ENCODE peak calls at places on chromosomes 12 and 14, in six cellular contexts. X is mucosa of descending colon; E is IMR-90; A is CD8-positive, alpha-beta memory T cell; T is body of pancreas; M is uterus. C is an unnamed sample.

GRCh38 chr12:65501093-65501621 is 222.7 kb downstream of the MSRB3 start:
- DNase-seq in A (no peak), M (no peak), E (no peak), T (peak; percentile 48), X (no peak), C (no peak)

GRCh38 chr12:59030415-59030814 is 110.1 kb upstream of the LRIG3 start:
- DNase-seq in A (no peak), X (peak; percentile 73), M (no peak), E (no peak), T (peak; percentile 88), C (no peak)

GRCh38 chr12:126537961-126538530 is 1472.8 kb downstream of the AACS start:
- DNase-seq in M (no peak), T (no peak), E (no peak), A (no peak), X (no peak), C (no peak)

GRCh38 chr14:104147346-104148125 is 9.1 kb downstream of the KIF26A start:
- DNase-seq in M (no peak), T (no peak), A (no peak), E (no peak), X (peak; percentile 39), C (no peak)

GRCh38 chr12:117143008-117143532 is 43.9 kb upstream of the TESC start:
- DNase-seq in X (no peak), T (peak; percentile 59), M (no peak), A (no peak), E (peak; percentile 83), C (no peak)

GRCh38 chr12:49389092-49389703 is 21.9 kb downstream of the SPATS2 start:
- DNase-seq in T (peak; percentile 19), X (peak; percentile 59), E (no peak), A (peak; percentile 50), M (no peak), C (peak; percentile 79)

GRCh38 chr14:68779761-68780323 is 13.0 kb downstream of the ZFP36L1 start:
- DNase-seq in E (peak; percentile 91), A (peak; percentile 66), X (no peak), M (peak; percentile 81), T (peak; percentile 9), C (no peak)

GRCh38 chr14:54000341-54000811 is 43.8 kb upstream of the BMP4 start:
- DNase-seq in X (no peak), M (no peak), A (no peak), T (no peak), E (peak; percentile 53), C (no peak)

GRCh38 chr14:35046751-35047536 is 872 bp downstream of the FAM177A1 start:
- DNase-seq in A (peak; percentile 10), M (peak; percentile 49), X (peak; percentile 83), E (peak; percentile 4), T (peak; percentile 61), C (no peak)

GRCh38 chr12:6328945-6329692 is 12.8 kb downstream of the TNFRSF1A start:
- DNase-seq in X (no peak), M (no peak), E (no peak), A (no peak), T (no peak), C (no peak)

GRCh38 chr12:100348657-100349454 is 8.0 kb upstream of the SLC17A8 start:
- DNase-seq in A (no peak), T (no peak), M (no peak), X (no peak), E (peak; percentile 38), C (no peak)

GRCh38 chr14:22839159-22839779 is 2.9 kb downstream of the MMP14 start:
- DNase-seq in T (no peak), E (peak; percentile 54), A (no peak), M (peak; percentile 58), X (no peak), C (no peak)

GRCh38 chr14:69287096-69287991 is 27.4 kb downstream of the GALNT16 start:
- DNase-seq in T (no peak), A (no peak), X (no peak), M (no peak), E (no peak), C (no peak)

GRCh38 chr12:93824514-93825500 is 147.6 kb downstream of the CRADD start:
- DNase-seq in T (no peak), M (no peak), E (peak; percentile 43), A (no peak), X (no peak), C (peak; percentile 47)

GRCh38 chr14:89587128-89587420 is 170.0 kb upstream of the FOXN3 start:
- DNase-seq in M (no peak), E (no peak), X (no peak), A (no peak), T (no peak), C (no peak)
- H3K36me3 ChIP-seq in M (no peaks in the 10 kb centered on the region), E (peaks cover 2% of the 10 kb centered on the region), X (no peaks in the 10 kb centered on the region), A (peaks cover 8% of the 10 kb centered on the region), T (no peaks in the 10 kb centered on the region), C (no peaks in the 10 kb centered on the region)

GRCh38 chr12:46456356-46457334 is 84.1 kb upstream of the SLC38A2 start:
- DNase-seq in T (no peak), E (peak; percentile 74), X (no peak), M (peak; percentile 67), A (no peak), C (no peak)

GRCh38 chr12:46459881-46460545 is 87.4 kb upstream of the SLC38A2 start:
- DNase-seq in A (peak; percentile 19), E (no peak), T (no peak), M (no peak), X (no peak), C (no peak)

GRCh38 chr12:46459111-46459510 is 86.5 kb upstream of the SLC38A2 start:
- DNase-seq in M (no peak), X (no peak), T (no peak), A (no peak), E (peak; percentile 91), C (peak; percentile 13)

GRCh38 chr12:46457958-46458357 is 85.4 kb upstream of the SLC38A2 start:
- DNase-seq in A (no peak), M (no peak), E (no peak), X (no peak), T (no peak), C (no peak)

GRCh38 chr12:46458500-46459106 is 86.0 kb upstream of the SLC38A2 start:
- DNase-seq in A (no peak), T (no peak), X (no peak), M (no peak), E (no peak), C (no peak)
- H3K36me3 ChIP-seq in A (no peaks in the 10 kb centered on the region), T (no peaks in the 10 kb centered on the region), X (no peaks in the 10 kb centered on the region), M (no peaks in the 10 kb centered on the region), E (no peaks in the 10 kb centered on the region), C (no peaks in the 10 kb centered on the region)

DNA sequence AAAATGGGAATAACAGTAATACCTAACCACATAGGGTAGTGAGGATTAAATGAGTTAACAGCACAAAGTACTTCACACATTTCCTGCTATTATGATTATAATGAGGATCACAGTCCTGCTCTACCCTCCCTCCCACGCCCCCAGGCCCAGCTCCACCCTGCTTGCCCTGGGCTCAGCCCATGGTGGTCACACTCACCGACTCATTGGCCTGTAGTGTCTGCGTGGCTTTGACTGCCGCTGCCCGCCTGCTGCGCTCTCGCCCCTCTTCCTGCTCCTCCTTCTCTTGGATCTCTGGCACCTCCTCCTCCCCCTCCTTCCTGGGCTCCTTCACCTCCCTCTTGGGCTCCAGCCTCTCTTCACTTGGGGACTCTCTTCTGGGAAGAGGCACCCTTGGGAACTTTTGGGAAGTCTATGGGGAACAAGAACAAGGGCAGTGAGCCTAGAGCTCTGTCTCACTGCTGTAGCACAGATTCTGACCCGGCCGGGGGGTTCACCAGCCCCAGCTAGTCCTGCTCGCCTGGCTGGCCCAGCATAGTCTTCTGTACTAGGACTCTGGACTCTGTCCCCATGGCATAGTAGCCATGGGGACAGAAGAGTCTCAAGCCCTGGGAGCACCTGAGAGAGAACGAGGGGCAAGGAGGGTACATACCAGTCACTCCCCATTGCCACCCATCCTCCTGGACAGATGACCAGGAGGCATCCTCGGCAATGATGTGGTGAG is 7.1 kb upstream of the PNMA1 start:
- DNase-seq in A (no peak), X (peak; percentile 48), E (no peak), M (no peak), T (no peak), C (no peak)
- H3K36me3 ChIP-seq in A (peaks cover 60% of the 10 kb centered on the region), X (peaks cover 17% of the 10 kb centered on the region), E (peaks cover 61% of the 10 kb centered on the region), M (no peaks in the 10 kb centered on the region), T (peaks cover 39% of the 10 kb centered on the region), C (no peaks in the 10 kb centered on the region)

GRCh38 chr14:39085933-39086332 is 17.1 kb downstream of the SEC23A start:
- DNase-seq in M (no peak), T (no peak), X (no peak), A (no peak), E (peak; percentile 31), C (no peak)
- H3K36me3 ChIP-seq in M (no peaks in the 10 kb centered on the region), T (peaks cover 25% of the 10 kb centered on the region), X (no peaks in the 10 kb centered on the region), A (peaks cover 37% of the 10 kb centered on the region), E (peaks cover 41% of the 10 kb centered on the region), C (peaks cover 16% of the 10 kb centered on the region)

GRCh38 chr12:112049351-112049750 is 36.1 kb downstream of the ERP29 start:
- DNase-seq in E (no peak), X (no peak), A (no peak), M (no peak), T (no peak), C (no peak)
- H3K36me3 ChIP-seq in E (peaks cover 40% of the 10 kb centered on the region), X (peaks cover 21% of the 10 kb centered on the region), A (peaks cover 53% of the 10 kb centered on the region), M (no peaks in the 10 kb centered on the region), T (peaks cover 35% of the 10 kb centered on the region), C (peaks cover 13% of the 10 kb centered on the region)

GRCh38 chr14:95474486-95474885 is 42.0 kb downstream of the SYNE3 start:
- DNase-seq in A (no peak), M (no peak), T (no peak), E (no peak), X (peak; percentile 2), C (no peak)
- H3K36me3 ChIP-seq in A (peaks cover 34% of the 10 kb centered on the region), M (no peaks in the 10 kb centered on the region), T (no peaks in the 10 kb centered on the region), E (peaks cover 11% of the 10 kb centered on the region), X (no peaks in the 10 kb centered on the region), C (no peaks in the 10 kb centered on the region)

C was measured in iPS DF 6.9.